ENCODE peak calls at places on chromosome 17, in six cellular contexts. One of them, this sample, is unnamed. For H3K4me1, the result is how much of the 10 kb centered on the place peaks cover.

GRCh38 chr17:7838291-7839075 is 4.5 kb downstream of the KDM6B start:
- DNase-seq in breast epithelium: no peak
- DNase-seq in H9: peak
- DNase-seq in adipocyte: peak
- DNase-seq in fibroblast of lung: peak
- DNase-seq in body of pancreas: peak
- DNase-seq in this sample: peak

GRCh38 chr17:55285340-55286301 is 20.9 kb downstream of the HLF start:
- DNase-seq in H9: no peak
- DNase-seq in adipocyte: peak
- DNase-seq in fibroblast of lung: peak
- DNase-seq in breast epithelium: peak
- DNase-seq in body of pancreas: peak
- DNase-seq in this sample: peak

GRCh38 chr17:2608350-2608913 is 15.0 kb downstream of the PAFAH1B1 start:
- DNase-seq in fibroblast of lung: no peak
- DNase-seq in body of pancreas: no peak
- DNase-seq in H9: no peak
- DNase-seq in breast epithelium: no peak
- DNase-seq in adipocyte: no peak
- DNase-seq in this sample: no peak

GRCh38 chr17:47099451-47099986 is 89.6 kb downstream of the CDC27 start:
- DNase-seq in H9: no peak
- DNase-seq in body of pancreas: no peak
- DNase-seq in breast epithelium: no peak
- DNase-seq in fibroblast of lung: no peak
- DNase-seq in adipocyte: no peak
- DNase-seq in this sample: no peak

GRCh38 chr17:35051579-35052239 is 11.8 kb downstream of the RFFL start:
- DNase-seq in breast epithelium: no peak
- DNase-seq in fibroblast of lung: no peak
- DNase-seq in H9: no peak
- DNase-seq in adipocyte: no peak
- DNase-seq in body of pancreas: no peak
- DNase-seq in this sample: no peak

GRCh38 chr17:42276359-42276608 is at the start of gene STAT5B:
- DNase-seq in H9: peak
- DNase-seq in body of pancreas: peak
- DNase-seq in fibroblast of lung: peak
- DNase-seq in adipocyte: peak
- DNase-seq in breast epithelium: peak
- DNase-seq in this sample: peak

GRCh38 chr17:82655523-82655922 is 7.3 kb upstream of the WDR45B start:
- DNase-seq in breast epithelium: no peak
- DNase-seq in H9: no peak
- DNase-seq in adipocyte: no peak
- DNase-seq in body of pancreas: no peak
- DNase-seq in fibroblast of lung: no peak
- DNase-seq in this sample: no peak

GRCh38 chr17:45277992-45278391 is 16.1 kb upstream of the SPATA32 start:
- DNase-seq in body of pancreas: peak
- DNase-seq in breast epithelium: no peak
- DNase-seq in adipocyte: peak
- DNase-seq in fibroblast of lung: peak
- DNase-seq in H9: no peak
- DNase-seq in this sample: no peak

GRCh38 chr17:44122825-44123355 is 551 bp downstream of the HDAC5 start:
- DNase-seq in breast epithelium: no peak
- DNase-seq in fibroblast of lung: no peak
- DNase-seq in body of pancreas: no peak
- DNase-seq in H9: no peak
- DNase-seq in adipocyte: no peak
- DNase-seq in this sample: no peak

GRCh38 chr17:80698297-80698696 is 153.7 kb downstream of the RPTOR start:
- DNase-seq in fibroblast of lung: no peak
- DNase-seq in body of pancreas: no peak
- DNase-seq in breast epithelium: no peak
- DNase-seq in H9: no peak
- DNase-seq in adipocyte: no peak
- DNase-seq in this sample: no peak

GRCh38 chr17:37848690-37849616 is 75.3 kb upstream of the TBC1D3K start:
- DNase-seq in breast epithelium: no peak
- DNase-seq in adipocyte: peak
- DNase-seq in H9: no peak
- DNase-seq in fibroblast of lung: peak
- DNase-seq in body of pancreas: no peak
- DNase-seq in this sample: no peak

GRCh38 chr17:32283745-32284207 is 18.1 kb downstream of the RHBDL3 start:
- DNase-seq in H9: no peak
- DNase-seq in breast epithelium: no peak
- DNase-seq in body of pancreas: no peak
- DNase-seq in adipocyte: no peak
- DNase-seq in fibroblast of lung: no peak
- DNase-seq in this sample: no peak

GRCh38 chr17:62679866-62680377 is 52.5 kb downstream of the MRC2 start:
- DNase-seq in breast epithelium: no peak
- DNase-seq in fibroblast of lung: no peak
- DNase-seq in H9: peak
- DNase-seq in body of pancreas: no peak
- DNase-seq in adipocyte: no peak
- DNase-seq in this sample: no peak

GRCh38 chr17:74785096-74785980 is 9.2 kb upstream of the NAT9 start:
- DNase-seq in fibroblast of lung: no peak
- DNase-seq in body of pancreas: no peak
- DNase-seq in adipocyte: no peak
- DNase-seq in breast epithelium: no peak
- DNase-seq in H9: no peak
- DNase-seq in this sample: no peak

GRCh38 chr17:72136692-72137550 is 16.1 kb downstream of the SOX9 start:
- DNase-seq in breast epithelium: no peak
- DNase-seq in adipocyte: peak
- DNase-seq in fibroblast of lung: peak
- DNase-seq in body of pancreas: no peak
- DNase-seq in H9: no peak
- DNase-seq in this sample: no peak

GRCh38 chr17:48757524-48757961 is 29.0 kb upstream of the HOXB13 start:
- DNase-seq in body of pancreas: no peak
- DNase-seq in H9: no peak
- DNase-seq in fibroblast of lung: no peak
- DNase-seq in adipocyte: no peak
- DNase-seq in breast epithelium: no peak
- DNase-seq in this sample: no peak

GRCh38 chr17:80794281-80795089 is 197.2 kb upstream of the CHMP6 start:
- DNase-seq in adipocyte: no peak
- DNase-seq in breast epithelium: no peak
- DNase-seq in body of pancreas: no peak
- DNase-seq in fibroblast of lung: peak
- DNase-seq in H9: no peak
- DNase-seq in this sample: no peak

GRCh38 chr17:58284613-58285421 is 4.1 kb upstream of the MPO start:
- DNase-seq in fibroblast of lung: no peak
- DNase-seq in body of pancreas: no peak
- DNase-seq in H9: peak
- DNase-seq in adipocyte: no peak
- DNase-seq in breast epithelium: no peak
- DNase-seq in this sample: no peak

GRCh38 chr17:45241315-45242011 is 19.8 kb downstream of the FMNL1 start:
- DNase-seq in breast epithelium: no peak
- DNase-seq in H9: peak
- DNase-seq in adipocyte: no peak
- DNase-seq in body of pancreas: no peak
- DNase-seq in fibroblast of lung: no peak
- DNase-seq in this sample: no peak

GRCh38 chr17:80927791-80928216 is 63.8 kb upstream of the CHMP6 start:
- DNase-seq in fibroblast of lung: no peak
- DNase-seq in body of pancreas: no peak
- DNase-seq in H9: no peak
- DNase-seq in adipocyte: no peak
- DNase-seq in breast epithelium: no peak
- DNase-seq in this sample: no peak

GRCh38 chr17:59105852-59106462 is 723 bp downstream of the TRIM37 start:
- DNase-seq in breast epithelium: peak
- DNase-seq in H9: no peak
- DNase-seq in body of pancreas: peak
- DNase-seq in fibroblast of lung: peak
- DNase-seq in adipocyte: peak
- DNase-seq in this sample: peak

GRCh38 chr17:33121272-33121671 is 129.6 kb downstream of the SPACA3 start:
- DNase-seq in H9: no peak
- DNase-seq in fibroblast of lung: no peak
- DNase-seq in adipocyte: no peak
- DNase-seq in body of pancreas: no peak
- DNase-seq in breast epithelium: no peak
- DNase-seq in this sample: no peak

GRCh38 chr17:40112191-40112590 is 9.6 kb upstream of the MSL1 start:
- DNase-seq in fibroblast of lung: no peak
- DNase-seq in body of pancreas: no peak
- DNase-seq in adipocyte: no peak
- DNase-seq in breast epithelium: no peak
- DNase-seq in H9: no peak
- DNase-seq in this sample: no peak

GRCh38 chr17:57305918-57306317 is 49.6 kb downstream of the MSI2 start:
- DNase-seq in fibroblast of lung: no peak
- DNase-seq in adipocyte: peak
- DNase-seq in breast epithelium: no peak
- DNase-seq in H9: no peak
- DNase-seq in body of pancreas: no peak
- DNase-seq in this sample: peak

GRCh38 chr17:62868008-62868407 is 59.9 kb upstream of the MARCHF10 start:
- DNase-seq in H9: no peak
- DNase-seq in adipocyte: no peak
- DNase-seq in fibroblast of lung: no peak
- DNase-seq in body of pancreas: no peak
- DNase-seq in breast epithelium: no peak
- DNase-seq in this sample: no peak

GRCh38 chr17:20191066-20191465 is 181.9 kb downstream of the SPECC1 start:
- DNase-seq in H9: no peak
- DNase-seq in fibroblast of lung: peak
- DNase-seq in body of pancreas: no peak
- DNase-seq in breast epithelium: no peak
- DNase-seq in adipocyte: peak
- DNase-seq in this sample: no peak

GRCh38 chr17:20072692-20072992 is 63.5 kb downstream of the SPECC1 start:
- DNase-seq in breast epithelium: no peak
- DNase-seq in H9: no peak
- DNase-seq in body of pancreas: no peak
- DNase-seq in fibroblast of lung: no peak
- DNase-seq in adipocyte: no peak
- DNase-seq in this sample: no peak

GRCh38 chr17:74981979-74982662 is 5.3 kb upstream of the CDR2L start:
- DNase-seq in body of pancreas: peak
- DNase-seq in fibroblast of lung: peak
- DNase-seq in breast epithelium: peak
- DNase-seq in adipocyte: peak
- DNase-seq in H9: peak
- DNase-seq in this sample: peak

GRCh38 chr17:72118588-72119279 is 2.1 kb upstream of the SOX9 start:
- DNase-seq in adipocyte: peak
- DNase-seq in H9: peak
- DNase-seq in body of pancreas: peak
- DNase-seq in breast epithelium: peak
- DNase-seq in fibroblast of lung: peak
- DNase-seq in this sample: peak

GRCh38 chr17:27978689-27979175 is 63.7 kb upstream of the NLK start:
- DNase-seq in adipocyte: no peak
- DNase-seq in H9: no peak
- DNase-seq in breast epithelium: no peak
- DNase-seq in fibroblast of lung: no peak
- DNase-seq in body of pancreas: no peak
- DNase-seq in this sample: no peak

GRCh38 chr17:6524520-6524919 is 31.8 kb downstream of the PITPNM3 start:
- DNase-seq in H9: peak
- DNase-seq in breast epithelium: no peak
- DNase-seq in fibroblast of lung: no peak
- DNase-seq in body of pancreas: no peak
- DNase-seq in adipocyte: no peak
- DNase-seq in this sample: no peak

GRCh38 chr17:36049643-36050042 is 14.4 kb upstream of the CCL18 start:
- DNase-seq in H9: no peak
- DNase-seq in fibroblast of lung: no peak
- DNase-seq in adipocyte: no peak
- DNase-seq in breast epithelium: no peak
- DNase-seq in body of pancreas: no peak
- DNase-seq in this sample: no peak

GRCh38 chr17:80599546-80600305 is 55.1 kb downstream of the RPTOR start:
- DNase-seq in body of pancreas: peak
- DNase-seq in adipocyte: peak
- DNase-seq in H9: no peak
- DNase-seq in fibroblast of lung: no peak
- DNase-seq in breast epithelium: no peak
- DNase-seq in this sample: no peak

GRCh38 chr17:10072556-10072955 is 125.8 kb downstream of the GAS7 start:
- DNase-seq in H9: no peak
- DNase-seq in breast epithelium: no peak
- DNase-seq in fibroblast of lung: no peak
- DNase-seq in body of pancreas: no peak
- DNase-seq in adipocyte: no peak
- DNase-seq in this sample: no peak
- H3K4me1 ChIP-seq in H9: under half
- H3K4me1 ChIP-seq in breast epithelium: under half
- H3K4me1 ChIP-seq in fibroblast of lung: under half
- H3K4me1 ChIP-seq in body of pancreas: under half
- H3K4me1 ChIP-seq in adipocyte: under half
- H3K4me1 ChIP-seq in this sample: under half

GRCh38 chr17:17124341-17124740 is 81.8 kb downstream of the PLD6 start:
- DNase-seq in fibroblast of lung: no peak
- DNase-seq in adipocyte: no peak
- DNase-seq in body of pancreas: no peak
- DNase-seq in breast epithelium: no peak
- DNase-seq in H9: no peak
- DNase-seq in this sample: no peak
- H3K4me1 ChIP-seq in fibroblast of lung: under half
- H3K4me1 ChIP-seq in adipocyte: under half
- H3K4me1 ChIP-seq in body of pancreas: under half
- H3K4me1 ChIP-seq in breast epithelium: under half
- H3K4me1 ChIP-seq in H9: under half
- H3K4me1 ChIP-seq in this sample: under half

GRCh38 chr17:65552214-65552613 is 9.2 kb downstream of the AXIN2 start:
- DNase-seq in H9: no peak
- DNase-seq in breast epithelium: no peak
- DNase-seq in body of pancreas: no peak
- DNase-seq in adipocyte: no peak
- DNase-seq in fibroblast of lung: no peak
- DNase-seq in this sample: no peak
- H3K4me1 ChIP-seq in H9: under half
- H3K4me1 ChIP-seq in breast epithelium: under half
- H3K4me1 ChIP-seq in body of pancreas: under half
- H3K4me1 ChIP-seq in adipocyte: under half
- H3K4me1 ChIP-seq in fibroblast of lung: under half
- H3K4me1 ChIP-seq in this sample: under half

GRCh38 chr17:77457572-77458201 is 316.9 kb downstream of the SEC14L1 start:
- DNase-seq in adipocyte: no peak
- DNase-seq in body of pancreas: no peak
- DNase-seq in fibroblast of lung: no peak
- DNase-seq in breast epithelium: no peak
- DNase-seq in H9: no peak
- DNase-seq in this sample: no peak
- H3K4me1 ChIP-seq in adipocyte: under half
- H3K4me1 ChIP-seq in body of pancreas: half or more
- H3K4me1 ChIP-seq in fibroblast of lung: under half
- H3K4me1 ChIP-seq in breast epithelium: under half
- H3K4me1 ChIP-seq in H9: under half
- H3K4me1 ChIP-seq in this sample: under half

GRCh38 chr17:50993544-50993943 is 127.1 kb downstream of the SPAG9 start:
- DNase-seq in breast epithelium: no peak
- DNase-seq in adipocyte: no peak
- DNase-seq in H9: no peak
- DNase-seq in fibroblast of lung: no peak
- DNase-seq in body of pancreas: no peak
- DNase-seq in this sample: no peak
- H3K4me1 ChIP-seq in breast epithelium: under half
- H3K4me1 ChIP-seq in adipocyte: under half
- H3K4me1 ChIP-seq in H9: under half
- H3K4me1 ChIP-seq in fibroblast of lung: under half
- H3K4me1 ChIP-seq in body of pancreas: under half
- H3K4me1 ChIP-seq in this sample: under half

This sample was measured in BE2C.